ENCODE peak calls at places on chromosomes 4 and X, in eight cellular contexts. One of them, this sample, is unnamed.

GRCh38 chr4:89212666-89213381 is 94.8 kb downstream of the GPRIN3 start:
- DNase-seq in ovary: no peak
- DNase-seq in left ventricle myocardium inferior: no peak
- DNase-seq in H9: no peak
- DNase-seq in neural progenitor cell: no peak
- DNase-seq in pancreas: no peak
- DNase-seq in testis: no peak
- DNase-seq in right cardiac atrium: no peak
- DNase-seq in this sample: no peak

GRCh38 chr4:38190717-38191178 is 230.6 kb downstream of the PTTG2 start:
- DNase-seq in ovary: peak; percentile 37
- DNase-seq in left ventricle myocardium inferior: peak; percentile 47
- DNase-seq in H9: no peak
- DNase-seq in neural progenitor cell: peak; percentile 10
- DNase-seq in pancreas: no peak
- DNase-seq in testis: no peak
- DNase-seq in right cardiac atrium: peak; percentile 48
- DNase-seq in this sample: peak; percentile 79

GRCh38 chrX:48996969-48997368 is 5.1 kb downstream of the GRIPAP1 start:
- DNase-seq in ovary: no peak
- DNase-seq in left ventricle myocardium inferior: no peak
- DNase-seq in H9: peak; percentile 37
- DNase-seq in neural progenitor cell: peak; percentile 51
- DNase-seq in pancreas: no peak
- DNase-seq in testis: no peak
- DNase-seq in right cardiac atrium: no peak
- DNase-seq in this sample: no peak

GRCh38 chrX:50586980-50587379 is 116.4 kb upstream of the DGKK start:
- DNase-seq in ovary: no peak
- DNase-seq in left ventricle myocardium inferior: no peak
- DNase-seq in H9: no peak
- DNase-seq in neural progenitor cell: no peak
- DNase-seq in pancreas: no peak
- DNase-seq in testis: no peak
- DNase-seq in right cardiac atrium: no peak
- DNase-seq in this sample: no peak

GRCh38 chrX:122579521-122579920 is 604.6 kb upstream of the GRIA3 start:
- DNase-seq in ovary: no peak
- DNase-seq in left ventricle myocardium inferior: no peak
- DNase-seq in H9: no peak
- DNase-seq in neural progenitor cell: no peak
- DNase-seq in pancreas: no peak
- DNase-seq in testis: no peak
- DNase-seq in right cardiac atrium: no peak
- DNase-seq in this sample: no peak

GRCh38 chr4:77344784-77345183 is 187.8 kb downstream of the CCNG2 start:
- DNase-seq in ovary: no peak
- DNase-seq in left ventricle myocardium inferior: no peak
- DNase-seq in H9: no peak
- DNase-seq in neural progenitor cell: no peak
- DNase-seq in pancreas: no peak
- DNase-seq in testis: no peak
- DNase-seq in right cardiac atrium: no peak
- DNase-seq in this sample: no peak

GRCh38 chrX:584572-584971 is 46.0 kb upstream of the SHOX start:
- DNase-seq in ovary: no peak
- DNase-seq in left ventricle myocardium inferior: no peak
- DNase-seq in H9: no peak
- DNase-seq in neural progenitor cell: no peak
- DNase-seq in pancreas: no peak
- DNase-seq in testis: no peak
- DNase-seq in right cardiac atrium: no peak
- DNase-seq in this sample: no peak

GRCh38 chrX:49915352-49916222 is 6.8 kb upstream of the CLCN5 start:
- DNase-seq in ovary: no peak
- DNase-seq in left ventricle myocardium inferior: no peak
- DNase-seq in H9: no peak
- DNase-seq in neural progenitor cell: peak; percentile 61
- DNase-seq in pancreas: peak; percentile 21
- DNase-seq in testis: peak; percentile 54
- DNase-seq in right cardiac atrium: no peak
- DNase-seq in this sample: peak; percentile 30

GRCh38 chrX:116272328-116272727 is 101.8 kb downstream of the AGTR2 start:
- DNase-seq in ovary: no peak
- DNase-seq in left ventricle myocardium inferior: no peak
- DNase-seq in H9: no peak
- DNase-seq in neural progenitor cell: no peak
- DNase-seq in pancreas: no peak
- DNase-seq in testis: no peak
- DNase-seq in right cardiac atrium: no peak
- DNase-seq in this sample: no peak

GRCh38 chrX:71171110-71171801 is 26.6 kb downstream of the NLGN3 start:
- DNase-seq in ovary: no peak
- DNase-seq in left ventricle myocardium inferior: no peak
- DNase-seq in H9: no peak
- DNase-seq in neural progenitor cell: no peak
- DNase-seq in pancreas: no peak
- DNase-seq in testis: peak; percentile 54
- DNase-seq in right cardiac atrium: no peak
- DNase-seq in this sample: no peak

GRCh38 chrX:38578152-38578551 is 16.8 kb downstream of the TSPAN7 start:
- DNase-seq in ovary: no peak
- DNase-seq in left ventricle myocardium inferior: no peak
- DNase-seq in H9: no peak
- DNase-seq in neural progenitor cell: no peak
- DNase-seq in pancreas: no peak
- DNase-seq in testis: no peak
- DNase-seq in right cardiac atrium: no peak
- DNase-seq in this sample: no peak

GRCh38 chrX:56963377-56963776 is 32.0 kb downstream of the SPIN3 start:
- DNase-seq in ovary: no peak
- DNase-seq in left ventricle myocardium inferior: no peak
- DNase-seq in H9: no peak
- DNase-seq in neural progenitor cell: no peak
- DNase-seq in pancreas: no peak
- DNase-seq in testis: no peak
- DNase-seq in right cardiac atrium: no peak
- DNase-seq in this sample: no peak

GRCh38 chr4:85720736-85721135 is 245.8 kb downstream of the ARHGAP24 start:
- DNase-seq in ovary: no peak
- DNase-seq in left ventricle myocardium inferior: no peak
- DNase-seq in H9: no peak
- DNase-seq in neural progenitor cell: no peak
- DNase-seq in pancreas: no peak
- DNase-seq in testis: no peak
- DNase-seq in right cardiac atrium: no peak
- DNase-seq in this sample: no peak

GRCh38 chr4:118953276-118953675 is 64.6 kb downstream of the SYNPO2 start:
- DNase-seq in ovary: no peak
- DNase-seq in left ventricle myocardium inferior: no peak
- DNase-seq in H9: no peak
- DNase-seq in neural progenitor cell: no peak
- DNase-seq in pancreas: no peak
- DNase-seq in testis: no peak
- DNase-seq in right cardiac atrium: no peak
- DNase-seq in this sample: no peak

GRCh38 chr4:90069151-90069550 is 58.0 kb upstream of the CCSER1 start:
- DNase-seq in ovary: no peak
- DNase-seq in left ventricle myocardium inferior: no peak
- DNase-seq in H9: no peak
- DNase-seq in neural progenitor cell: no peak
- DNase-seq in pancreas: no peak
- DNase-seq in testis: peak; percentile 40
- DNase-seq in right cardiac atrium: no peak
- DNase-seq in this sample: no peak

GRCh38 chrX:152588206-152588605 is 49.5 kb upstream of the GABRQ start:
- DNase-seq in ovary: no peak
- DNase-seq in left ventricle myocardium inferior: no peak
- DNase-seq in H9: no peak
- DNase-seq in neural progenitor cell: no peak
- DNase-seq in pancreas: no peak
- DNase-seq in testis: no peak
- DNase-seq in right cardiac atrium: no peak
- DNase-seq in this sample: no peak

GRCh38 chr4:3638080-3638715 is 106.0 kb upstream of the LRPAP1 start:
- DNase-seq in ovary: no peak
- DNase-seq in left ventricle myocardium inferior: no peak
- DNase-seq in H9: no peak
- DNase-seq in neural progenitor cell: no peak
- DNase-seq in pancreas: no peak
- DNase-seq in testis: no peak
- DNase-seq in right cardiac atrium: no peak
- DNase-seq in this sample: no peak

GRCh38 chr4:8916251-8916913 is 44.7 kb upstream of the HMX1 start:
- DNase-seq in ovary: no peak
- DNase-seq in left ventricle myocardium inferior: no peak
- DNase-seq in H9: peak; percentile 24
- DNase-seq in neural progenitor cell: no peak
- DNase-seq in pancreas: no peak
- DNase-seq in testis: no peak
- DNase-seq in right cardiac atrium: no peak
- DNase-seq in this sample: peak; percentile 44

GRCh38 chr4:95516528-95517011 is 32.2 kb downstream of the UNC5C start:
- DNase-seq in ovary: no peak
- DNase-seq in left ventricle myocardium inferior: no peak
- DNase-seq in H9: no peak
- DNase-seq in neural progenitor cell: no peak
- DNase-seq in pancreas: no peak
- DNase-seq in testis: no peak
- DNase-seq in right cardiac atrium: no peak
- DNase-seq in this sample: no peak

GRCh38 chr4:7194251-7195137 is 2.2 kb downstream of the SORCS2 start:
- DNase-seq in ovary: no peak
- DNase-seq in left ventricle myocardium inferior: peak; percentile 42
- DNase-seq in H9: peak; percentile 37
- DNase-seq in neural progenitor cell: peak; percentile 62
- DNase-seq in pancreas: no peak
- DNase-seq in testis: peak; percentile 52
- DNase-seq in right cardiac atrium: no peak
- DNase-seq in this sample: no peak

GRCh38 chrX:146278381-146278780 is 460.8 kb downstream of the SLITRK2 start:
- DNase-seq in ovary: no peak
- DNase-seq in left ventricle myocardium inferior: no peak
- DNase-seq in H9: peak; percentile 36
- DNase-seq in neural progenitor cell: peak; percentile 34
- DNase-seq in pancreas: no peak
- DNase-seq in testis: peak; percentile 21
- DNase-seq in right cardiac atrium: no peak
- DNase-seq in this sample: no peak

GRCh38 chr4:1984406-1985191 is 24.2 kb downstream of the NELFA start:
- DNase-seq in ovary: peak; percentile 9
- DNase-seq in left ventricle myocardium inferior: no peak
- DNase-seq in H9: no peak
- DNase-seq in neural progenitor cell: no peak
- DNase-seq in pancreas: no peak
- DNase-seq in testis: no peak
- DNase-seq in right cardiac atrium: no peak
- DNase-seq in this sample: no peak

GRCh38 chrX:25175743-25176142 is 160.0 kb upstream of the ARX start:
- DNase-seq in ovary: no peak
- DNase-seq in left ventricle myocardium inferior: no peak
- DNase-seq in H9: no peak
- DNase-seq in neural progenitor cell: no peak
- DNase-seq in pancreas: no peak
- DNase-seq in testis: no peak
- DNase-seq in right cardiac atrium: no peak
- DNase-seq in this sample: no peak

DNA sequence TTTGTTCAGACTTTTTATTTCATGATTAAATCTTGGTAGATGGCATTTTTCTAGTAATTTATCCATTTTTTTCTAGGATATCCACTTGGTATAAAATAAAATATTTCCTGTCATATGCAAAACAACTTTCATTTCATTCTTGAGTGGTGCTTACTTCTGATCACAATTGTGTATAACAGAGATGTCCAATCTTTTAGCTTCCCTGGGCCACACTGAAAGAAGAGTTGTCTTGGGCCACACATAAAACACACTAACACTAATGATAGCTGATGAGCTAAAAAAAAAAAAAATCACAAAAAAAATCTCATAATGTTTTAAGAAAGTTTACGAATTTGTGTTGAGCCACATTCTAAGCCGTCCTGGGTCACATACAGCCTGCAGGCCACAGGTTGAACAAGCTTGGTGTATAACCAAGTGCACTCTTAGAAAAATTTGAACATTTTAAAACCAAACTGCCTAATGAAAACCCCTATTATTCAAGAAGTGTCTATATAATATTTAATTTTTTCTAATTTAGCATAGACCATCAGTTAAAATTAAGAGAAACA is 41.3 kb upstream of the SPP1 start:
- DNase-seq in ovary: no peak
- DNase-seq in left ventricle myocardium inferior: no peak
- DNase-seq in H9: no peak
- DNase-seq in neural progenitor cell: no peak
- DNase-seq in pancreas: no peak
- DNase-seq in testis: no peak
- DNase-seq in right cardiac atrium: no peak
- DNase-seq in this sample: no peak
- H3K4me1 ChIP-seq in ovary: no peaks in the 10 kb centered on the region
- H3K4me1 ChIP-seq in left ventricle myocardium inferior: no peaks in the 10 kb centered on the region
- H3K4me1 ChIP-seq in H9: no peaks in the 10 kb centered on the region
- H3K4me1 ChIP-seq in neural progenitor cell: no peaks in the 10 kb centered on the region
- H3K4me1 ChIP-seq in pancreas: no peaks in the 10 kb centered on the region
- H3K4me1 ChIP-seq in testis: no peaks in the 10 kb centered on the region
- H3K4me1 ChIP-seq in right cardiac atrium: no peaks in the 10 kb centered on the region
- H3K4me1 ChIP-seq in this sample: no peaks in the 10 kb centered on the region

DNA sequence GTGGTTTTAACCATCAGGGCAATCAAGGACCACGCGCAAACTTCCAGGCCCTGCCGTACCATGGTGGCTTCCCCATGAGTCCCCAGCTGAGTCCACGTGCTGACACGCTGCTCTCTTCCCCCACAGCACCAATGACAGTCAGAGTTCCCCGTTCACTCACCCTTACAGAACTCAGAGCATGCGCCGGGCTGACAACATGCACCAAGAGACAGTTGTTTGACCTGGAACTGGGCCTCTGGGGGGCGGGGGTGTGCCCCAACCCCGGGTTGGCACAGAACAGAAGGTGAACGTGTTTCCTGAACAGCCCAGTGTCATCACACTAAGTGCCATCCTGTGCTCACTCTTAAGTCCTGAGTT is 29.4 kb downstream of the IRF2 start:
- DNase-seq in ovary: no peak
- DNase-seq in left ventricle myocardium inferior: no peak
- DNase-seq in H9: no peak
- DNase-seq in neural progenitor cell: no peak
- DNase-seq in pancreas: no peak
- DNase-seq in testis: peak; percentile 53
- DNase-seq in right cardiac atrium: no peak
- DNase-seq in this sample: no peak
- H3K4me1 ChIP-seq in ovary: peaks cover 31% of the 10 kb centered on the region
- H3K4me1 ChIP-seq in left ventricle myocardium inferior: peaks cover 100% of the 10 kb centered on the region
- H3K4me1 ChIP-seq in H9: peaks cover 20% of the 10 kb centered on the region
- H3K4me1 ChIP-seq in neural progenitor cell: peaks cover 25% of the 10 kb centered on the region
- H3K4me1 ChIP-seq in pancreas: no peaks in the 10 kb centered on the region
- H3K4me1 ChIP-seq in testis: peaks cover 47% of the 10 kb centered on the region
- H3K4me1 ChIP-seq in right cardiac atrium: peaks cover 30% of the 10 kb centered on the region
- H3K4me1 ChIP-seq in this sample: peaks cover 89% of the 10 kb centered on the region

GRCh38 chr4:54025582-54025981 is 38.8 kb downstream of the CHIC2 start:
- DNase-seq in ovary: no peak
- DNase-seq in left ventricle myocardium inferior: no peak
- DNase-seq in H9: no peak
- DNase-seq in neural progenitor cell: no peak
- DNase-seq in pancreas: no peak
- DNase-seq in testis: no peak
- DNase-seq in right cardiac atrium: no peak
- DNase-seq in this sample: no peak
- H3K4me1 ChIP-seq in ovary: no peaks in the 10 kb centered on the region
- H3K4me1 ChIP-seq in left ventricle myocardium inferior: no peaks in the 10 kb centered on the region
- H3K4me1 ChIP-seq in H9: no peaks in the 10 kb centered on the region
- H3K4me1 ChIP-seq in neural progenitor cell: no peaks in the 10 kb centered on the region
- H3K4me1 ChIP-seq in pancreas: no peaks in the 10 kb centered on the region
- H3K4me1 ChIP-seq in testis: no peaks in the 10 kb centered on the region
- H3K4me1 ChIP-seq in right cardiac atrium: peaks cover 2% of the 10 kb centered on the region
- H3K4me1 ChIP-seq in this sample: no peaks in the 10 kb centered on the region

GRCh38 chrX:40172980-40173661 is 75.4 kb upstream of the BCOR start:
- DNase-seq in ovary: no peak
- DNase-seq in left ventricle myocardium inferior: no peak
- DNase-seq in H9: no peak
- DNase-seq in neural progenitor cell: no peak
- DNase-seq in pancreas: no peak
- DNase-seq in testis: no peak
- DNase-seq in right cardiac atrium: no peak
- DNase-seq in this sample: no peak
- H3K4me1 ChIP-seq in ovary: no peaks in the 10 kb centered on the region
- H3K4me1 ChIP-seq in left ventricle myocardium inferior: peaks cover 44% of the 10 kb centered on the region
- H3K4me1 ChIP-seq in H9: peaks cover 4% of the 10 kb centered on the region
- H3K4me1 ChIP-seq in neural progenitor cell: peaks cover 9% of the 10 kb centered on the region
- H3K4me1 ChIP-seq in pancreas: peaks cover 5% of the 10 kb centered on the region
- H3K4me1 ChIP-seq in testis: no peaks in the 10 kb centered on the region
- H3K4me1 ChIP-seq in right cardiac atrium: peaks cover 5% of the 10 kb centered on the region
- H3K4me1 ChIP-seq in this sample: peaks cover 45% of the 10 kb centered on the region

This sample was measured in heart left ventricle.